ENCODE peak calls at places on chromosome 21, in four cellular contexts. B, K, C and G are unnamed samples.

GRCh38 chr21:44987301-44987885 is 47.6 kb downstream of the SLX9 start:
- DNase-seq in B (no peak), K (no peak), C (peak), G (no peak)

GRCh38 chr21:46119565-46120271 is 21.8 kb downstream of the COL6A2 start:
- DNase-seq in K (no peak), C (peak), B (peak), G (no peak)

GRCh38 chr21:40231979-40232378 is 364.7 kb downstream of the PCP4 start:
- DNase-seq in K (no peak), C (no peak), B (no peak), G (no peak)

GRCh38 chr21:27586986-27587385 is 620.1 kb upstream of the ADAMTS5 start:
- DNase-seq in B (no peak), C (no peak), K (no peak), G (no peak)

GRCh38 chr21:25561668-25562641 is 45.3 kb downstream of the MRPL39 start:
- DNase-seq in C (peak), B (peak), K (no peak), G (peak)

GRCh38 chr21:38384675-38385074 is 113.6 kb downstream of the ERG start:
- DNase-seq in B (no peak), K (no peak), C (no peak), G (no peak)

GRCh38 chr21:41597227-41597626 is 89.3 kb upstream of the TMPRSS2 start:
- DNase-seq in K (no peak), C (no peak), B (no peak), G (no peak)

GRCh38 chr21:33434770-33435360 is 31.7 kb downstream of the IFNGR2 start:
- DNase-seq in B (peak), C (no peak), K (no peak), G (peak)

GRCh38 chr21:41664881-41665765 is 101.7 kb downstream of the RIPK4 start:
- DNase-seq in B (no peak), C (no peak), K (no peak), G (peak)

GRCh38 chr21:26835027-26835713 is 10.0 kb downstream of the ADAMTS1 start:
- DNase-seq in B (no peak), C (no peak), K (no peak), G (no peak)

GRCh38 chr21:41611966-41612606 is 104.1 kb upstream of the TMPRSS2 start:
- DNase-seq in K (peak), B (no peak), C (peak), G (peak)

GRCh38 chr21:29175408-29176147 is 45.1 kb downstream of the MAP3K7CL start:
- DNase-seq in B (no peak), K (no peak), C (peak), G (no peak)

GRCh38 chr21:39661121-39661520 is 48.4 kb downstream of the B3GALT5 start:
- DNase-seq in K (no peak), B (no peak), C (no peak), G (no peak)

GRCh38 chr21:34074283-34075098 is 1.1 kb downstream of the MRPS6 start:
- DNase-seq in K (no peak), B (no peak), C (no peak), G (no peak)

GRCh38 chr21:44486302-44486701 is 31.0 kb downstream of the LRRC3 start:
- DNase-seq in C (no peak), K (no peak), B (no peak), G (no peak)

GRCh38 chr21:45507523-45507875 is 34.7 kb downstream of the SLC19A1 start:
- DNase-seq in K (no peak), B (no peak), C (no peak), G (no peak)

GRCh38 chr21:46096596-46096981 is 1.3 kb upstream of the COL6A2 start:
- DNase-seq in K (no peak), B (no peak), C (no peak), G (no peak)

GRCh38 chr21:31872452-31873274 is at the start of gene HUNK:
- DNase-seq in C (peak), B (peak), K (no peak), G (no peak)

GRCh38 chr21:17438642-17439041 is 74.2 kb upstream of the CXADR start:
- DNase-seq in C (no peak), B (no peak), K (no peak), G (no peak)

GRCh38 chr21:46599251-46599572 is 5.7 kb downstream of the S100B start:
- DNase-seq in B (no peak), K (no peak), C (peak), G (no peak)

GRCh38 chr21:25891596-25891995 is 156.8 kb downstream of the GABPA start:
- DNase-seq in K (no peak), C (no peak), B (no peak), G (no peak)

GRCh38 chr21:43658094-43658725 is 1.1 kb downstream of the HSF2BP start:
- DNase-seq in C (no peak), B (no peak), K (no peak), G (no peak)

GRCh38 chr21:44516342-44516741 is 23.7 kb downstream of the KRTAP10-1 start:
- DNase-seq in C (no peak), B (no peak), K (no peak), G (no peak)

GRCh38 chr21:39705849-39706248 is 39.1 kb upstream of the IGSF5 start:
- DNase-seq in C (no peak), B (no peak), K (no peak), G (no peak)

GRCh38 chr21:43302356-43302700 is 124.6 kb downstream of the SIK1 start:
- DNase-seq in C (no peak), B (no peak), K (no peak), G (no peak)

GRCh38 chr21:34875830-34876229 is 173.3 kb downstream of the RUNX1 start:
- DNase-seq in K (no peak), B (no peak), C (no peak), G (no peak)

GRCh38 chr21:44263768-44264167 is 2.1 kb upstream of the DNMT3L start:
- DNase-seq in B (no peak), C (no peak), K (no peak), G (no peak)

DNA sequence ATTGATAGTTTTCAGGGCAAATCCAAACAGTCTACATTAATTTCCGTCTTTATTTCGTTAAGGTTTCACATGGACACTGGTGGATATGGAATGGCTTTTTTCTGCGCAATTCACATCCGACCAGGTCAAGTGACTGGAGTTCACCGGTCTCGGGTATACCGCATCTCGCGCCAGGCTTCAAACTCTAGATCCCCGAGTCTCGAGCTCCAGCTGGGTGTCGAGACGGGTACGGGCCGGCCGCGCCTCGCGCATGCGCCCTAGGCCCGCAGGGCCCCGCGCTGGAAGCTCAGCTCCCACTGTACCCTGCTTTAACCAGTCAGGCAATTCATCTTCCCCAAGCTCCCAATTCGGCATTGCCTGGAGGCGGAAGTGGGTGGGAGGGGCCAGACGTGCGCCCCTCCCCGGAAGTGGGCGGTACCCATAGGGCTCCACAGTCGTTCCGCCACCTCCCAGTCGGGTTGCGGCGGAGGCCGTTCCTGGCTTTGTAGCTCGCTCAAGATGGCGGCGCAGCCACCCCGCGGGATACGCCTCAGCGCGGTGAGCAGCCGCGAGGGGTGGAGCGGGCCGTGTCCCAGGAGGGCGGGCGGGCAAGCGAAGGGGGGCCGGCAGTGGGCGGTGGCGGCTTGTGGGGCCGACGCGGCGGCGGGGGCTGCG is at the start of gene MORC3:
- DNase-seq in B (peak), K (peak), C (peak), G (peak)
- TF ChIP-seq POLR2A in B (peak), K (peak), C (peak), G (peak)

GRCh38 chr21:15752763-15753407 is 23.1 kb downstream of the USP25 start:
- DNase-seq in B (no peak), K (no peak), C (no peak), G (no peak)
- TF ChIP-seq POLR2A in B (no peak), K (no peak), C (no peak), G (no peak)

GRCh38 chr21:37263827-37264226 is 3.3 kb downstream of the VPS26C start:
- DNase-seq in B (no peak), K (no peak), C (no peak), G (no peak)

GRCh38 chr21:37253991-37254390 is 13.1 kb downstream of the VPS26C start:
- DNase-seq in C (no peak), B (no peak), K (no peak), G (no peak)

GRCh38 chr21:37259426-37259825 is 7.7 kb downstream of the VPS26C start:
- DNase-seq in C (no peak), B (no peak), K (no peak), G (no peak)

GRCh38 chr21:37257526-37257966 is 9.6 kb downstream of the VPS26C start:
- DNase-seq in K (no peak), B (no peak), C (no peak), G (peak)

DNA sequence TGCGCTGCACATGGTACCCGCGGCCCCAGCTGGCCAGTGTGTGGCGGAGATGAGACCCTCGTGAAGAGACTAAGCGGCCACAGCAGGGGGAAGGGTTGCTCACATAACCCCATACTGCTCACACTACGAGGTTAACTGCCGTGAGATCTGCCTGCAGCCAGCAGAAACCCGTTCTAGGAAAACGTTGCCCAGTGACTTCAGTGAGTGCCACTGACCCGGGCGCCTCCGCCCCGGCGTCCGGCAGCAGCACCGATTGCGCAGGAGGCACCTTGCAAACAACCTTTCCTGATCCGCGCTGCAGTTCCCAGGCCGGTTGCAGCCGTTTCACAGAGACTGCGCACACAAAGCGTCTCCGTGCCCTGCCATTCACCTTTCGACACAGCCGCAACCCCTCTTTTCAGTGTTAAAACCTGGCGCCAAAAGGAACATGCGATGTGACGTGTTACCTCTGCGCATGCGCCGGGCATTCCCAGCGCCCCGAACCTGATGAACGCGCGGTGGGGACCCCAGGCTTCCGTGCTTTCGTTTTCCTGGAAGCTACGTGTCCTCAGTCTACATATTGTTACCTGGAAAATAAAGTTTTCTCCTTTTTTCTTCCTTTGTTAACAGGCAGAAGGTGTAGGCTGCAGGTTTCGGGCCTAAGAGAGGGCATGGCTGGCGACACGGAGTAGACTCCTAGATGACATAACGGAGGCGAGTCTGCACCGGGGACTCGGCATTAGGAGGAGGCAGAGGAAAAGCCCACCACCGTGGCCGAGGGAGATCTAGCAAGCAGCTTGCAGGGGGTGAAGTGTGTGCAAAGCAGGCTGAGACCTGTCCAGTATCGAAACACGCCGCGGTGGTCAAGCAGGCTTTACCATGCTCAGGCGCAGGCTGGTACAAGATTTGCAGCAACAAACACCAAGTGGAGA is 8.9 kb downstream of the VPS26C start:
- DNase-seq in C (peak), B (peak), K (no peak), G (peak)
- TF ChIP-seq POLR2A in C (no peak), B (peak), K (no peak), G (peak)

DNA sequence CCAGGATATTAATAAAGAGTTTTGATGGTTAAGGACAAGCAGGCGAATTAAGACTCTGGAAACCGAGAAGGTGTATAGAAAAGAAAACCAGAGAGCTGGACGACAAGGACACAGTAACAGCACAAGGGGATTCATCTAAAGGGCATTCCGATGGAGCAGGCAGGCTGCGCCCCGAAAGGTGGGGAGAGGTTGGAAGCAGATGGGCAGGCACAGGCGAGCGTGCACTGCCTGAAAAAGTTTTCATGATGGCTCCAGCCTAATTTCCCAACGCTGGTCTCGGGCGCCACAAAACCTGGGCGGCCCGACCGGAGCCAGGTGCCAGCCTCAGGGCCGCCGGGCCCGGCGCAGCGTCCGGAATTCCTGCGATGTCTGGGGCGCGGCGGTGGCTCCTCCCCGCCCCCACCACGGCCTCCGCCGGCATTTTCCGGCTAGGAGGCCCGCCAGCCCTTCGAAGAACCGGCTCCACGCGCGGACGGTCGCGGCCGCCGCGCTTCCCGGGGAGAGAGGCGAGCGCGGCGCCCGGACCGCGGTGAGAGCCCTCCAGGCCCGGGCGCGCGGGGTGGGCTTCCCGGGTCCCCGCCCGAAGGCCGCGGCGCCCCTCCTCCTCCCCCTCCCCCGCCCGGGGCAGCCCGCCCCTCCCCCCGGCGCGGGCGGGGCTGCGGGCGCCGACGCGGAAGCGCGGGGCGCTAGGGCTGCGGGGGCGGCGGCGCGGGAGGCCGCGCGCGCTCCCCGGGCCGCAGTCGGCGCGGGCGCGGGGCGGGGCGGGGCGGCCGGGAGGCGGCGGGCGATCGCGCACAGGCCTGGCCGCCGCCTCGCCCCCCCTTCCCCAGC is 701 bp upstream of the DYRK1A start:
- DNase-seq in B (no peak), K (no peak), C (peak), G (peak)
- TF ChIP-seq POLR2A in B (peak), K (peak), C (peak), G (peak)